ENCODE peak calls at places on chromosomes 11 and 22, in four cellular contexts. H is LoVo, P is GM23248, X is NCI-H187 treated with DMSO at 0.1 percent for 48 hours. R is an unnamed sample.
A peak's percentile ranks its signal among the peaks of the same experiment; 100 is the strongest.

GRCh38 chr11:118522571-118523072 is 4.7 kb upstream of the TTC36 start:
- DNase-seq in H (no peak), X (no peak), P (peak; percentile 58), R (peak; percentile 32)

GRCh38 chr11:11757871-11758270 is 83.9 kb upstream of the USP47 start:
- DNase-seq in H (no peak), X (no peak), P (peak; percentile 15), R (no peak)

GRCh38 chr11:1825039-1825740 is 9.6 kb upstream of the SYT8 start:
- DNase-seq in P (no peak), X (no peak), H (no peak), R (peak; percentile 94)

GRCh38 chr22:48842583-48842945 is 985.1 kb downstream of the BRD1 start:
- DNase-seq in P (no peak), H (no peak), X (no peak), R (no peak)

GRCh38 chr11:77876045-77876444 is 55.1 kb downstream of the AAMDC start:
- DNase-seq in H (no peak), X (no peak), P (no peak), R (no peak)

GRCh38 chr11:78825531-78825930 is 250.9 kb upstream of the NARS2 start:
- DNase-seq in H (no peak), P (no peak), X (no peak), R (no peak)

GRCh38 chr11:69852051-69852450 is 32.8 kb upstream of the FGF3 start:
- DNase-seq in X (no peak), H (no peak), P (no peak), R (no peak)

GRCh38 chr22:23608583-23608982 is 23.5 kb downstream of the DRICH1 start:
- DNase-seq in X (no peak), H (no peak), P (peak; percentile 48), R (peak; percentile 64)

GRCh38 chr11:69122337-69122641 is 33.4 kb upstream of the SMIM38 start:
- DNase-seq in P (no peak), X (no peak), H (no peak), R (no peak)

GRCh38 chr22:35301370-35301874 is 1.7 kb downstream of the TOM1 start:
- DNase-seq in X (no peak), P (peak; percentile 98), H (peak; percentile 52), R (no peak)

GRCh38 chr11:66008468-66009101 is 3.2 kb upstream of the CST6 start:
- DNase-seq in P (no peak), H (peak; percentile 38), X (no peak), R (no peak)

GRCh38 chr11:9535189-9535781 is 38.2 kb upstream of the WEE1 start:
- DNase-seq in H (peak; percentile 26), X (no peak), P (peak; percentile 92), R (peak; percentile 84)

GRCh38 chr22:46062971-46063631 is 86.1 kb upstream of the WNT7B start:
- DNase-seq in H (peak; percentile 2), P (peak; percentile 55), X (no peak), R (no peak)

GRCh38 chr11:64851831-64852337 is 7.4 kb upstream of the CDC42BPG start:
- DNase-seq in P (no peak), H (no peak), X (no peak), R (no peak)

GRCh38 chr22:32994046-32994827 is 63.9 kb downstream of the SYN3 start:
- DNase-seq in X (no peak), H (no peak), P (no peak), R (no peak)

GRCh38 chr11:27319065-27319464 is 44.0 kb downstream of the CCDC34 start:
- DNase-seq in X (no peak), P (peak; percentile 86), H (peak; percentile 31), R (no peak)

GRCh38 chr11:1559103-1559951 is 12.7 kb downstream of the DUSP8 start:
- DNase-seq in H (peak; percentile 60), X (no peak), P (peak; percentile 89), R (no peak)

GRCh38 chr11:73409431-73409830 is 33.2 kb downstream of the RELT start:
- DNase-seq in H (no peak), P (no peak), X (no peak), R (no peak)

GRCh38 chr11:57320067-57320718 is 4.6 kb downstream of the TNKS1BP1 start:
- DNase-seq in X (no peak), H (no peak), P (no peak), R (no peak)

GRCh38 chr11:77213589-77214428 is 85.8 kb downstream of the MYO7A start:
- DNase-seq in P (no peak), H (no peak), X (no peak), R (no peak)

GRCh38 chr11:521179-521688 is 14.1 kb downstream of the HRAS start:
- DNase-seq in H (no peak), P (peak; percentile 44), X (no peak), R (no peak)

R was measured in endothelial cell.